ENCODE peak calls at places on chromosome 20, in four cellular contexts. X is left ventricle myocardium inferior, J is fibroblast of lung, G is AG04450. U is an unnamed sample.

GRCh38 chr20:52313335-52313963 is 121.9 kb upstream of the ZFP64 start:
- DNase-seq in X (no peak), J (peak), G (no peak), U (no peak)

GRCh38 chr20:57716893-57717292 is 7.1 kb upstream of the PMEPA1 start:
- DNase-seq in X (peak), J (no peak), G (no peak), U (no peak)

GRCh38 chr20:57390604-57391438 is at the start of gene RBM38:
- DNase-seq in X (peak), J (peak), G (peak), U (peak)

GRCh38 chr20:53828673-53829085 is 235.0 kb upstream of the ZNF217 start:
- DNase-seq in X (no peak), J (peak), G (peak), U (peak)

GRCh38 chr20:51420111-51420510 is 122.4 kb downstream of the NFATC2 start:
- DNase-seq in X (no peak), J (peak), G (no peak), U (no peak)

GRCh38 chr20:25042531-25043498 is 15.1 kb downstream of the ACSS1 start:
- DNase-seq in X (peak), J (no peak), G (no peak), U (no peak)

GRCh38 chr20:40506567-40506966 is 182.5 kb downstream of the MAFB start:
- DNase-seq in X (peak), J (peak), G (peak), U (peak)

GRCh38 chr20:14189794-14190402 is 147.5 kb downstream of the FLRT3 start:
- DNase-seq in X (no peak), J (peak), G (peak), U (no peak)

GRCh38 chr20:63230800-63231268 is 4.9 kb upstream of the BIRC7 start:
- DNase-seq in X (peak), J (peak), G (no peak), U (peak)

GRCh38 chr20:24840121-24840713 is 108.9 kb upstream of the CST7 start:
- DNase-seq in X (no peak), J (no peak), G (no peak), U (no peak)

GRCh38 chr20:63284544-63284949 is 8.4 kb upstream of the COL20A1 start:
- DNase-seq in X (no peak), J (no peak), G (no peak), U (no peak)

GRCh38 chr20:34012735-34013134 is 19.0 kb downstream of the RALY start:
- DNase-seq in X (no peak), J (no peak), G (no peak), U (no peak)

GRCh38 chr20:20525756-20526155 is 157.9 kb downstream of the INSM1 start:
- DNase-seq in X (no peak), J (no peak), G (no peak), U (no peak)

GRCh38 chr20:43691928-43692524 is 25.1 kb downstream of the MYBL2 start:
- DNase-seq in X (no peak), J (peak), G (no peak), U (no peak)

GRCh38 chr20:45779011-45779915 is 12.4 kb downstream of the WFDC3 start:
- DNase-seq in X (peak), J (peak), G (peak), U (peak)

GRCh38 chr20:15012551-15012950 is 675.1 kb upstream of the FLRT3 start:
- DNase-seq in X (no peak), J (no peak), G (no peak), U (no peak)

GRCh38 chr20:346640-347316 is at the start of gene NRSN2:
- DNase-seq in X (peak), J (peak), G (no peak), U (peak)

GRCh38 chr20:4848041-4848440 is 126.3 kb downstream of the PRND start:
- DNase-seq in X (no peak), J (no peak), G (no peak), U (no peak)

GRCh38 chr20:4664691-4665360 is 56.9 kb upstream of the PRND start:
- DNase-seq in X (no peak), J (no peak), G (no peak), U (no peak)

GRCh38 chr20:43477634-43478033 is 19.9 kb downstream of the SRSF6 start:
- DNase-seq in X (no peak), J (no peak), G (no peak), U (no peak)

GRCh38 chr20:63029358-63030121 is 22.8 kb upstream of the BHLHE23 start:
- DNase-seq in X (peak), J (no peak), G (no peak), U (no peak)

GRCh38 chr20:54227241-54227640 is 19.4 kb downstream of the PFDN4 start:
- DNase-seq in X (no peak), J (no peak), G (no peak), U (no peak)

GRCh38 chr20:16518784-16519084 is 54.5 kb downstream of the KIF16B start:
- DNase-seq in X (no peak), J (no peak), G (no peak), U (no peak)

GRCh38 chr20:2000286-2000685 is 6.4 kb upstream of the PDYN start:
- DNase-seq in X (no peak), J (no peak), G (no peak), U (no peak)

GRCh38 chr20:13525225-13525940 is 113.3 kb downstream of the TASP1 start:
- DNase-seq in X (no peak), J (peak), G (peak), U (no peak)

GRCh38 chr20:23153696-23154341 is 67.7 kb upstream of the CD93 start:
- DNase-seq in X (no peak), J (no peak), G (no peak), U (no peak)
- H3K27ac ChIP-seq in X (peak), J (peak), G (no peak), U (no peak)

DNA sequence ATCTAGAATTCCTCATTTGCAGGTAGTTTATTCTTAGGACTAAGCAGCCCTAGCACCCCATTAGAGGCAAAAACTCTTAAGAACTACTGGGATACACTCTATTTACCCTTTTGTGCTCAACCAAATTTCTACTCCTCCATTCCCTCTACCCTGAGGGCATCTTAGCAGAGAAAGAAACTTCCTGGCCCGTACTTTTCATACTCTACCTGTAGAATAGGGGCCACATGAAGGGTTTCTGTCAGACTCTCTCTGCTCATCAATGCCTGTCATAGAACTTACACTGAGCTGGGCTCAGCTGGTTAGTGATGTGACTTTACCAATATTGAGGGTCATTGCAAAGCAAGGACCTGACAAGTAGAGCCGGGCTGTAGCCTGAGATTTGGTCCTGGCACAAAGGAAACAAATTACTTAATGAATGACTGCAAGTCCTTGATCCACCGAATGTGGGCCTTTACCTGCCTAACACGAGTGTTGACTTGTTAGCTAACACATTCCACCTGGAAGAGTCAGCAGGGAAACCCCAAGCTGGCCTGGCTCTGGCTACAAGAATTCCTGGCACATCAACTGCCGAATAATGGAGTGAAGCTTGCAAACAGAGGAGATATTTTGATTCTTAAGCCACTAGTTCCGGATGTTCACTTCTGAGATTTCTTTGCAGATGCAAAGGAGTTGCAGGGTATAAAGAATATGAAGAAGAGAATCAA is 280.5 kb upstream of the JAG1 start:
- DNase-seq in X (no peak), J (peak), G (no peak), U (no peak)
- H3K27ac ChIP-seq in X (no peak), J (no peak), G (no peak), U (no peak)

GRCh38 chr20:38652995-38653394 is 51.4 kb downstream of the ARHGAP40 start:
- DNase-seq in X (no peak), J (no peak), G (no peak), U (no peak)
- H3K27ac ChIP-seq in X (no peak), J (no peak), G (no peak), U (no peak)

DNA sequence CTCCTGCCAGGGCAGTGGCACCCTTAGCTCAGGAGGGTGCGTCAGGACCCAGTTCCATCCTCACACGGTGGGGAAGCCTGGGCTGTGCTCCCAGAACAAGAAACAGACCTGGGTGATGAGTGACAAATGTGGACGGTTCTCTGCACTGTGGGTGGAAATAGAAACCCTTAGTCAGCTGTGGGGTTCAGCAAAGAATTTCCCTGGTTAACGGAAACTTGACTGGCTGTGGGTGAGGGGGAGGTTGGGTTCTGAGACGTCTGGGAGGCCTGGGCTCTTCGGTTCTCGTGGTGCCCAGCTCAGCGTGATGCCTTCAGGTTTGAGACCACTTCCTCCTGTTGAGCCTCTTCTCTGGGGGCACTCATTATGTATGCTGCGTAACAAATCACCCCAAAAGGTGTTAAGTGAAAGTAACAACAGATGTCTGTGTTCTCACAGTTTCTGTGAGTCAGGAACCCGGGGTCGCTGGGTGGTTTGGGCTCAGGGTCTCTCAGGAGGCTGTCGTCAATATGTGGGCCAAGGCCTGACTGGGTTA is 53.1 kb upstream of the FAM83D start:
- DNase-seq in X (no peak), J (no peak), G (no peak), U (no peak)
- H3K27ac ChIP-seq in X (peak), J (no peak), G (no peak), U (no peak)

DNA sequence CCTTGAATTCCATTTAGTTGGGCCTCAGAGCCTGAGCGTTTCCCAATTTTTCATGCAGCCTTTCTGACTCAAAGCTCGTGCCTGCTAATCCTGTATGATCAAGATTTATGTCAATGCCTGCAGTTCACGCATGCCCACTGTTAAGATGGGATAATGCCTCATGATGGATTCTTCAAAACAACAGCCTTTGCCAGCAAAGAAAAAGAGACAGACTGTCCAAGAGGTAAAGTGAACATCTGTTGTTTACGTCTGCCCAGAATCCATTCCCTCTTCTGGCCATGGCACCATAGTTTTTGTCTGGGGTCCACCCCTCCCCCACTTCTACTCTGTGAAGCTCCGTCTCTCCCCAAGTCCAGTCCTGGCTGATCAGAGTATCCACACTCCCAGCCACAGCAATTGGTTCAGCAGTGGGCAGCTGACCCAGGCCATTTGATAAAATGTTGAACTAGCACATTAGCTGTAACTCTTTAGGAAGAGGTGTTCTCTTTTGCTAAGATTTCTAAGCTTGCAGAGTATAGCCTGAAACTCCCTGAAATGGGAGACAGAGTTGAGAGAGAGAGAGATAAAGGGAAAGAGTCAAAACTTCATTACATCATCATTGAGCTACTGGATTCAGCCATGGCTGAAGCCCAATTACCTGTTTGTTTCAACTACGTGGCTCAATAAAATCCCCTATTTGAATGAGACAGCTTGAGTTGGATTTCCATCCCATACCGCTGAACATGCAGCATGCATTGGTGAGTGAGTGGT is 91.8 kb upstream of the EYA2 start:
- DNase-seq in X (no peak), J (no peak), G (no peak), U (no peak)
- H3K27ac ChIP-seq in X (no peak), J (no peak), G (no peak), U (no peak)